ENCODE peak calls at places on chromosomes 7 and 10, in eight cellular contexts. K is IMR-90, A is astrocyte, S is hepatocyte, N is neuronal stem cell, R is fibroblast of lung, Q is A549, J is neural progenitor cell. W is an unnamed sample.

GRCh38 chr10:63825111-63825510 is 303.9 kb downstream of the REEP3 start:
- DNase-seq in K (no peak), A (peak; percentile 32), S (no peak), N (no peak), R (no peak), Q (no peak), J (no peak), W (no peak)

GRCh38 chr10:122135251-122136025 is 135.7 kb upstream of the BTBD16 start:
- DNase-seq in K (no peak), A (no peak), S (no peak), N (no peak), R (no peak), Q (no peak), J (no peak), W (no peak)

GRCh38 chr7:79420464-79420863 is 33.0 kb downstream of the MAGI2 start:
- DNase-seq in K (peak; percentile 98), A (peak; percentile 95), S (peak; percentile 40), N (no peak), R (peak; percentile 99), Q (no peak), J (no peak), W (no peak)

GRCh38 chr10:12416396-12417090 is 67.2 kb downstream of the CAMK1D start:
- DNase-seq in K (no peak), A (no peak), S (no peak), N (no peak), R (no peak), Q (no peak), J (no peak), W (no peak)

GRCh38 chr10:31261502-31262311 is 57.3 kb upstream of the ZEB1 start:
- DNase-seq in K (peak; percentile 94), A (peak; percentile 84), S (peak; percentile 25), N (no peak), R (peak; percentile 86), Q (no peak), J (no peak), W (no peak)

GRCh38 chr7:107788662-107789061 is 14.4 kb downstream of the SLC26A3 start:
- DNase-seq in K (no peak), A (no peak), S (no peak), N (no peak), R (no peak), Q (no peak), J (no peak), W (no peak)

GRCh38 chr7:70238171-70238575 is 639.9 kb downstream of the AUTS2 start:
- DNase-seq in K (no peak), A (no peak), S (no peak), N (no peak), R (no peak), Q (no peak), J (peak; percentile 15), W (no peak)

GRCh38 chr7:25171071-25171470 is 46.0 kb upstream of the CYCS start:
- DNase-seq in K (no peak), A (no peak), S (no peak), N (no peak), R (no peak), Q (no peak), J (no peak), W (no peak)

GRCh38 chr7:135208417-135208793 is 2.9 kb downstream of the WDR91 start:
- DNase-seq in K (no peak), A (no peak), S (no peak), N (no peak), R (peak; percentile 46), Q (no peak), J (no peak), W (no peak)

GRCh38 chr10:87799860-87800259 is 18.2 kb downstream of the ATAD1 start:
- DNase-seq in K (no peak), A (no peak), S (no peak), N (no peak), R (no peak), Q (no peak), J (no peak), W (no peak)

GRCh38 chr10:124962421-124962820 is 20.5 kb downstream of the ZRANB1 start:
- DNase-seq in K (peak; percentile 83), A (peak; percentile 27), S (no peak), N (no peak), R (peak; percentile 71), Q (no peak), J (no peak), W (no peak)

GRCh38 chr10:100349672-100350071 is 2.6 kb downstream of the SCD start:
- DNase-seq in K (no peak), A (no peak), S (no peak), N (no peak), R (no peak), Q (no peak), J (no peak), W (no peak)

GRCh38 chr10:100346765-100347567 is at the start of gene SCD:
- DNase-seq in K (peak; percentile 88), A (peak; percentile 91), S (peak; percentile 95), N (peak; percentile 92), R (peak; percentile 95), Q (peak; percentile 98), J (peak; percentile 97), W (peak; percentile 92)

GRCh38 chr10:100349087-100349486 is 2.1 kb downstream of the SCD start:
- DNase-seq in K (no peak), A (no peak), S (no peak), N (no peak), R (no peak), Q (no peak), J (peak; percentile 38), W (no peak)

GRCh38 chr10:100347568-100348195 is 649 bp downstream of the SCD start:
- DNase-seq in K (no peak), A (no peak), S (no peak), N (no peak), R (peak; percentile 18), Q (no peak), J (peak; percentile 33), W (no peak)

DNA sequence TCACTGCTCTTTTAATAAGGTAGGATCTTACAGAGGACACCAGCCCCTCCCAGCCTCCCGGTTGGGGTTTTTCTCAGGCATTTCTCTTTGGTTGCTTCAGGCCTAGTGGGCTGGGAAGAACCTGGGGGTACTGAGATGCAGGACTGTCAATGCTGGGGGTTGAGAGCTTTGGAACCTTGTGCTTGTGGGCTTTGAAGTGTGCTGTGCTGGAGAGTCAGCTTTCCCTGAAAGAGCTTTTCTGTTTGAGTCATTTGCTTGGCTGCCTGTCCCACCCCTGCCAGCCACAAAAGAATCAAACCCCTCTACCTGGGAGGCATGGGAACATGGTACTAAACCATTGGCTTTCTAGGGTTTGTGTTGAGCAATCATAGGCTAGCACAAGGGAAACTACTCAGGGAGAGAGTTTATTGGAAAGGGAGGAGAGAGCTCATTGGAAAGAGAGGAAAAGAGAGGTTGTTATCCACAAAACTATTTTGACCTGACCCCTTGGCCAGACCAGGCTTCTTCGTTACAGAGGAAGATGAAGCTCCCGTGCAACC is 1.4 kb downstream of the SCD start:
- DNase-seq in K (no peak), A (no peak), S (no peak), N (no peak), R (no peak), Q (no peak), J (no peak), W (no peak)
- H3K4me2 ChIP-seq in K (peak overlapping the region; percentile 89), A (peak overlapping the region; percentile 85), S (peak overlapping the region; percentile 91), N (peak overlapping the region; percentile 74), R (peak overlapping the region; percentile 70), Q (peak overlapping the region; percentile 88), J (peak overlapping the region; percentile 92), W (peak overlapping the region; percentile 81)

DNA sequence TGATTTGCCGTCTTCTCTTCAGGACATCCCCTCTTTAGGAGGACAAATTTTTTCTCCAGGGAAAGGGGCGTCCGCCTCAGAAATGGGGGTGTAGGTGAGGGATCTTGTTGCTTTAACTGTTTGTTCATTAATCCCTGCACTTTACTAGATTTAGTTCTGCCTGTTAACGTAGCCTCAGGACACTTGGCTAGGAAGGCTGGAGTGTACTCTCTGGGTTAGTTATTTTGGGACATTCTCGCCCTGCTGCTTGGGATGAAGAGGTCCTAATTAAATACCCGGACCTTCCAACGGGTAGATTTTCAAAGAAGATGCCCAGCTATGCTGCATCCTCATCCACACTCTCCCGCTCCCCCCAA is 552 bp upstream of the ZNF365 start:
- DNase-seq in K (no peak), A (no peak), S (no peak), N (no peak), R (no peak), Q (no peak), J (no peak), W (no peak)
- H3K4me2 ChIP-seq in K (peak overlapping the region; percentile 92), A (peak overlapping the region; percentile 87), S (peak overlapping the region; percentile 95), N (peak overlapping the region; percentile 77), R (peak overlapping the region; percentile 83), Q (peak overlapping the region; percentile 73), J (peak overlapping the region; percentile 80), W (peak overlapping the region; percentile 78)

GRCh38 chr10:115802911-115803310 is 470.1 kb downstream of the GFRA1 start:
- DNase-seq in K (no peak), A (no peak), S (no peak), N (no peak), R (no peak), Q (no peak), J (no peak), W (no peak)
- H3K4me2 ChIP-seq in K (no peak overlapping the region), A (no peak overlapping the region), S (no peak overlapping the region), N (no peak overlapping the region), R (no peak overlapping the region), Q (no peak overlapping the region), J (no peak overlapping the region), W (no peak overlapping the region)

DNA sequence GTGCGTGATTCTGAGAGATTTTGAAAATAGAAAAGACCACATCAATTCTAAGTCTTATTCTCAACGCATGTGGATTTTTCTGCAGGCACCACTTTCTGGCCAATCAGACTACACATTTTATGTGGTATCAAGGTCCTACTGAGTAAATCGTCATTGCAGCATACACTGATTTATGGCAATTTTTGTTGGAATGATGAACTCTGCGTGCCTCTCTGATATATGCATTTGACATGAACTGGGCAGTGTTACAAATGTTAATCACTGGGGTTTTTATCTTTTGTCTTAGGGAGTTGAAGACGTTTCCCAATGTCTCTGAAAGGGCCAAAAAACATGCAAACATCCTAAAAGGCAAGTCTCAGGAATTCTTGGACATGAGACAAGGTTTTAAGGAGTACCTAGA is 809.5 kb upstream of the CELF2 start:
- DNase-seq in K (no peak), A (no peak), S (no peak), N (no peak), R (peak; percentile 29), Q (no peak), J (no peak), W (no peak)
- H3K4me2 ChIP-seq in K (no peak overlapping the region), A (no peak overlapping the region), S (no peak overlapping the region), N (no peak overlapping the region), R (no peak overlapping the region), Q (no peak overlapping the region), J (no peak overlapping the region), W (no peak overlapping the region)

DNA sequence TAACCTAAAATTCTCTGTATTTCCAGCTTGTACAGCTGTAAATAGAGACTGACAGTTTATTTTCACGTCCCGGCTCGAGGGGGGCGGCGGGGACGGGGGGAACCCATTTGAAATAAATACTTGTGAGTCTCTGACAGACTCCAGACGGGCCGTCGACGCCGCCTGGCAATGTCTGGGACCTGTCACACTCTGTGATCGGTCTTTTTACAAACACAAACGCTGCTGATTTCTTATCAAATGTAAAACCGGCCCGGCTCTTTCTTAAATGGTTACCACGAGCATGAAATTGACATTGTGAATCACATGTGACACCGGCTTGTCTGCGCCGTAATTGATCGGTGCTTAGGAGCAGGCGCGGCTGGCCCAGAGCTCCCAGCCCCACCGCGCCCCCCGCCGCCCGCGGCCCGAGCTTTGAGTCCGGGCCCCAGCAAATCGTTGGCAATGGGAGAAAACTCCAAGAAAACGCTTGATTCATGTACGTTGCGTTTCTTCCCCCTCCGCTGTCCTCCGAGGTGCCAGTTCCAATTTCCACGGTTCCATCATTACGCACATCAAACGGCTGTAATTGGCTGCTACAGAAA is 57.1 kb downstream of the UNCX start:
- DNase-seq in K (no peak), A (peak; percentile 3), S (no peak), N (no peak), R (peak; percentile 5), Q (no peak), J (peak; percentile 69), W (peak; percentile 3)
- H3K4me2 ChIP-seq in K (peak overlapping the region; percentile 75), A (peak overlapping the region; percentile 81), S (peak overlapping the region; percentile 73), N (peak overlapping the region; percentile 88), R (peak overlapping the region; percentile 48), Q (peak overlapping the region; percentile 50), J (peak overlapping the region; percentile 94), W (no peak overlapping the region)